ENCODE peak calls at places on chromosomes 7 and 10, in seven cellular contexts. K is foreskin fibroblast, R is OCI-LY7, F is adrenal gland, M is GM13976, J is astrocyte, E is mesothelial cell of epicardium. G is an unnamed sample.
A peak's percentile ranks its signal among the peaks of the same experiment; 100 is the strongest.

GRCh38 chr7:96321041-96321669 is 743 bp downstream of the SLC25A13 start:
- DNase-seq in K (peak; percentile 89), J (peak; percentile 71), E (peak; percentile 63), R (peak; percentile 15), M (no peak), F (peak; percentile 84), G (peak; percentile 49)

GRCh38 chr7:81173766-81174281 is 255.0 kb upstream of the SEMA3C start:
- DNase-seq in E (peak; percentile 45), J (peak; percentile 99), F (no peak), R (no peak), K (peak; percentile 66), M (no peak), G (peak; percentile 40)

GRCh38 chr10:47184724-47185330 is 115.2 kb upstream of the GDF10 start:
- DNase-seq in E (no peak), F (no peak), K (no peak), M (no peak), J (no peak), R (no peak), G (no peak)

GRCh38 chr10:61978965-61979364 is 77.5 kb downstream of the ARID5B start:
- DNase-seq in F (no peak), R (no peak), K (no peak), J (no peak), M (no peak), E (no peak), G (no peak)

GRCh38 chr7:114264029-114264428 is 150.6 kb upstream of the FOXP2 start:
- DNase-seq in R (no peak), M (no peak), E (no peak), K (peak; percentile 42), J (peak; percentile 14), F (no peak), G (no peak)

GRCh38 chr7:87886875-87887274 is 10.6 kb downstream of the DBF4 start:
- DNase-seq in K (peak; percentile 44), J (peak; percentile 18), M (no peak), E (no peak), R (peak; percentile 42), F (no peak), G (peak; percentile 46)

GRCh38 chr7:25832926-25833325 is 319.1 kb upstream of the NFE2L3 start:
- DNase-seq in E (no peak), M (no peak), R (no peak), J (no peak), K (no peak), F (no peak), G (no peak)

GRCh38 chr7:73313521-73313906 is 4.9 kb upstream of the NSUN5 start:
- DNase-seq in F (no peak), R (no peak), E (no peak), M (no peak), J (no peak), K (no peak), G (no peak)

GRCh38 chr10:89888647-89889046 is 187.3 kb downstream of the KIF20B start:
- DNase-seq in F (no peak), R (peak; percentile 35), J (no peak), E (no peak), K (no peak), M (peak; percentile 8), G (no peak)

GRCh38 chr7:111650456-111650999 is 88.2 kb upstream of the IMMP2L start:
- DNase-seq in E (no peak), R (no peak), M (no peak), F (no peak), J (no peak), K (peak; percentile 92), G (peak; percentile 40)

GRCh38 chr7:107857541-107857912 is 33.5 kb upstream of the DLD start:
- DNase-seq in R (no peak), K (peak; percentile 52), M (no peak), F (no peak), E (no peak), J (peak; percentile 75), G (peak; percentile 42)

GRCh38 chr10:66535418-66535817 is 390.4 kb upstream of the LRRTM3 start:
- DNase-seq in M (no peak), K (no peak), F (no peak), J (no peak), R (no peak), E (no peak), G (no peak)

DNA sequence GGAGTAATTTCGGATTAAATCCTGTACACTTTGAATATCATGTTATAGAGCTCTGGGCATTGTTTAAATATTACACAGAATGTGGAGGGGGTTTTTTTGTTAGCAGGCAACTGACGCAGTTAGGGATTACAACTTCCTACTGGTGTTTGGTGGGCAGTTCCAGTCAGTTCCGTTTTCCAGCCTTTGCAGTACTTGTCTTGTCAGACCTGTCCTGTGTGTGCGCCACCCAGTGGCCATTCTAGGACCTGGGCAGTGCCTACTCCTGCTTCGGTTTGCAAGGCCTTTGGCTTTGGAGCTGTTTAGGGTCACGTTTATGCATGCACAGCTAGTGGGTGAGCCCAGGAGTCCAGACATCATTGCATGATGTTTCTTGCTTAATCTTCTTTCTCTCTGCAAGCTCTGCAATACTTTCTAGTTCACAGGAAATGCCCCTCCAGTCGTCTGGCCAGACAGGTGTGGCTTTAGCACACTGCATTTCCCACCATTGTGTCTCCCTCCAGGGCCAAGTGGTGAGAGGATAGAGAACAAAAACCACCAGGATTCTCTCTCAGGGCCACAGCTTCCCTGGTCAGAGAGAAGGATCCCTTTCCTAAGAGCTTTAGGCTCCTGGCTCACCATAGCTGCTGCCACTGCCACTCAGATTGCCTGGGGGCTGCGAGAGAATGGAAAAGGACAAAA is 96.5 kb upstream of the TARP start:
- DNase-seq in K (peak; percentile 77), J (no peak), M (peak; percentile 66), R (peak; percentile 80), E (peak; percentile 86), F (peak; percentile 78), G (peak; percentile 76)
- TF ChIP-seq CTCF in K (peak; percentile 90), J (peak; percentile 95), M (peak; percentile 53), R (peak; percentile 96), E (peak; percentile 79), F (peak; percentile 84), G (peak; percentile 93)

GRCh38 chr10:79053481-79054202 is 15.1 kb upstream of the ZMIZ1 start:
- DNase-seq in R (no peak), K (no peak), J (no peak), E (no peak), M (no peak), F (no peak), G (no peak)

GRCh38 chr10:79051766-79052165 is 17.0 kb upstream of the ZMIZ1 start:
- DNase-seq in J (no peak), E (no peak), K (no peak), R (no peak), M (no peak), F (no peak), G (no peak)

GRCh38 chr10:79050896-79051555 is 17.7 kb upstream of the ZMIZ1 start:
- DNase-seq in E (no peak), J (no peak), M (no peak), F (no peak), R (no peak), K (peak; percentile 29), G (no peak)

GRCh38 chr10:79053081-79053434 is 15.7 kb upstream of the ZMIZ1 start:
- DNase-seq in F (no peak), J (no peak), K (no peak), E (no peak), R (no peak), M (no peak), G (no peak)

DNA sequence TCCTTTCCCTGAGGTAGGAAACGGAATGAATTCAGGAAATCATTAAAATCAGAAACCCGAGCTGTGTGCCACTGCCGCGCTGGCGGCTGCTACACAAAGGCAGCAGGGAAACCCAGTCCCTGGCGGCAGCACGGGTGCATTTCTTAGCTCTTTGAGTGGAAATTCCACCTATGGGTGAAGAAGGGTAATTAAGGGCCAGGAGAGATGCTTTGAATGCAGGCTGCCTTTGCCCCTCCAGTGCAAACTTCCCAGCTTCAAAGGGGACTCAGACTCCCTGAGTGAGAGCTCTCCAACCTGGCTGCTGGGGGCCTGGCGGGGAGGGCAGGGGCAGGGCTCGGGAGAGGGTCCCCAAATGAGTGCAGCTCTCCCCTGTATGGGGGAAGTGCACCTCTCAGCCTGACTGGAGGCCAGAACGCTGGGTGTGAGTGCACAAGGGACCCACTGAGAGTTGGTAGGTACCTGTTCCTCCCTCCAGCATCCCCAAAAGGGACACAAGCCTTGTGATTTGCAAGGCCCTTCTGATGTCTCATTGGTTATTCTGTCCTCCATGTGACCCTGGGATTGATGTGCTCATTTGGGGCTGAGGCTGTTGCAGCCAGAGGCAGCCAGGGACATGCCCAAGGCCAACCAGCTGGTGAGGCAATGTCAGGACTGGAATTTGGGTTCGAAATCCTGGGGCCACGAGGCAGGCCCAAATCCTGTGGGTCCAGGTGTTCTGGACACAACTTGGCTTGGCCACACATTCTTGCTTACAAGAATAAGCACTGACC is 16.3 kb upstream of the ZMIZ1 start:
- DNase-seq in K (peak; percentile 25), M (no peak), R (peak; percentile 28), J (peak; percentile 23), F (no peak), E (no peak), G (no peak)
- TF ChIP-seq CTCF in K (no peak), M (no peak), R (peak; percentile 3), J (peak; percentile 47), F (no peak), E (peak; percentile 63), G (peak; percentile 61)

GRCh38 chr7:6008668-6009611 is at the start of the genes AIMP2 and PMS2:
- DNase-seq in E (peak; percentile 98), M (peak; percentile 94), J (peak; percentile 95), F (peak; percentile 98), K (peak; percentile 99), R (peak; percentile 97), G (peak; percentile 99)
- TF ChIP-seq CTCF in E (no peak), M (peak; percentile 5), J (no peak), F (no peak), K (no peak), R (peak; percentile 36), G (peak; percentile 21)

DNA sequence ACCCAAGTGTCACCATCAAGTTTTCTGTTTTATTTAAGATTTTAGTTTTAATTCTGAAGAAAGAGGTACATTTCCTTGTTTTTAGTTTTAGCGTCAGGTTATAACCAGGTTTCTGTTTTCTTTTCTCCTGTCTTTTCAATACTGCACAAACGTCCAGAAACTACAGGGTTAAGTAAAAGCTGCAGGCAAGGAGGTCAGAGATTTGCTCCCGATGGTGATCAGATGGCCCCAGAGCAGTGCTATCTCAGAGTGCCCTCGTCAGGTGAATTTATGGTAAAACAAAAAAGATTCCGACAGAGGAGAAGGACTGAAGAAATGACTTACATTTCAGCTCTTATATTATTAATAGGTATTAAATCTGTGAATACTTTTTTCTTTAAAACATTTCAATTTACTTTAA is 128.2 kb downstream of the STRA8 start:
- DNase-seq in E (no peak), F (no peak), R (no peak), M (no peak), K (no peak), J (no peak), G (no peak)
- TF ChIP-seq CTCF in E (no peak), F (no peak), R (no peak), M (no peak), K (no peak), J (no peak), G (no peak)